ENCODE peak calls at places on chromosomes 16 and 17, in seven cellular contexts. One of them, this sample, is unnamed.

GRCh38 chr17:2551493-2551892 is 39.8 kb upstream of the METTL16 start:
- DNase-seq in ovary: no peak
- DNase-seq in central memory CD4-positive, alpha-beta T cell: no peak
- DNase-seq in tibial artery: no peak
- DNase-seq in LHCN-M2: no peak
- DNase-seq in stimulated activated CD8-positive, alpha-beta memory T cell treated with anti-CD3 and anti-CD28 coated beads, Interleukin-12 subunit alpha, Interleukin-12 subunit beta, amount 100 ng/mL, for 4 hours: no peak
- DNase-seq in NCI-H460: no peak
- DNase-seq in this sample: no peak

GRCh38 chr17:44990994-44991393 is 22.9 kb upstream of the C1QL1 start:
- DNase-seq in NCI-H460: no peak
- DNase-seq in central memory CD4-positive, alpha-beta T cell: no peak
- DNase-seq in LHCN-M2: no peak
- DNase-seq in stimulated activated CD8-positive, alpha-beta memory T cell treated with anti-CD3 and anti-CD28 coated beads, Interleukin-12 subunit alpha, Interleukin-12 subunit beta, amount 100 ng/mL, for 4 hours: no peak
- DNase-seq in tibial artery: no peak
- DNase-seq in ovary: no peak
- DNase-seq in this sample: no peak

GRCh38 chr16:1923299-1924034 is 5.3 kb upstream of the HS3ST6 start:
- DNase-seq in ovary: no peak
- DNase-seq in NCI-H460: peak
- DNase-seq in stimulated activated CD8-positive, alpha-beta memory T cell treated with anti-CD3 and anti-CD28 coated beads, Interleukin-12 subunit alpha, Interleukin-12 subunit beta, amount 100 ng/mL, for 4 hours: no peak
- DNase-seq in tibial artery: no peak
- DNase-seq in LHCN-M2: no peak
- DNase-seq in central memory CD4-positive, alpha-beta T cell: no peak
- DNase-seq in this sample: no peak

GRCh38 chr17:6592193-6592592 is 35.8 kb upstream of the PITPNM3 start:
- DNase-seq in NCI-H460: no peak
- DNase-seq in LHCN-M2: no peak
- DNase-seq in central memory CD4-positive, alpha-beta T cell: no peak
- DNase-seq in ovary: no peak
- DNase-seq in tibial artery: no peak
- DNase-seq in stimulated activated CD8-positive, alpha-beta memory T cell treated with anti-CD3 and anti-CD28 coated beads, Interleukin-12 subunit alpha, Interleukin-12 subunit beta, amount 100 ng/mL, for 4 hours: no peak
- DNase-seq in this sample: no peak

GRCh38 chr17:78789663-78790181 is 7.6 kb upstream of the CYTH1 start:
- DNase-seq in ovary: no peak
- DNase-seq in LHCN-M2: peak
- DNase-seq in central memory CD4-positive, alpha-beta T cell: peak
- DNase-seq in tibial artery: peak
- DNase-seq in NCI-H460: peak
- DNase-seq in stimulated activated CD8-positive, alpha-beta memory T cell treated with anti-CD3 and anti-CD28 coated beads, Interleukin-12 subunit alpha, Interleukin-12 subunit beta, amount 100 ng/mL, for 4 hours: no peak
- DNase-seq in this sample: peak

GRCh38 chr17:33628500-33629336 is 335.6 kb upstream of the ASIC2 start:
- DNase-seq in central memory CD4-positive, alpha-beta T cell: no peak
- DNase-seq in LHCN-M2: no peak
- DNase-seq in stimulated activated CD8-positive, alpha-beta memory T cell treated with anti-CD3 and anti-CD28 coated beads, Interleukin-12 subunit alpha, Interleukin-12 subunit beta, amount 100 ng/mL, for 4 hours: no peak
- DNase-seq in NCI-H460: no peak
- DNase-seq in tibial artery: no peak
- DNase-seq in ovary: no peak
- DNase-seq in this sample: peak

GRCh38 chr16:842061-842476 is 41.5 kb upstream of the GNG13 start:
- DNase-seq in NCI-H460: no peak
- DNase-seq in central memory CD4-positive, alpha-beta T cell: no peak
- DNase-seq in tibial artery: no peak
- DNase-seq in stimulated activated CD8-positive, alpha-beta memory T cell treated with anti-CD3 and anti-CD28 coated beads, Interleukin-12 subunit alpha, Interleukin-12 subunit beta, amount 100 ng/mL, for 4 hours: no peak
- DNase-seq in ovary: no peak
- DNase-seq in LHCN-M2: no peak
- DNase-seq in this sample: no peak

GRCh38 chr16:67022531-67023214 is 6.3 kb upstream of the CBFB start:
- DNase-seq in stimulated activated CD8-positive, alpha-beta memory T cell treated with anti-CD3 and anti-CD28 coated beads, Interleukin-12 subunit alpha, Interleukin-12 subunit beta, amount 100 ng/mL, for 4 hours: no peak
- DNase-seq in ovary: no peak
- DNase-seq in NCI-H460: no peak
- DNase-seq in central memory CD4-positive, alpha-beta T cell: no peak
- DNase-seq in tibial artery: peak
- DNase-seq in LHCN-M2: no peak
- DNase-seq in this sample: peak

GRCh38 chr16:85539629-85540291 is 73.4 kb upstream of the GSE1 start:
- DNase-seq in NCI-H460: no peak
- DNase-seq in LHCN-M2: no peak
- DNase-seq in ovary: no peak
- DNase-seq in stimulated activated CD8-positive, alpha-beta memory T cell treated with anti-CD3 and anti-CD28 coated beads, Interleukin-12 subunit alpha, Interleukin-12 subunit beta, amount 100 ng/mL, for 4 hours: no peak
- DNase-seq in central memory CD4-positive, alpha-beta T cell: no peak
- DNase-seq in tibial artery: no peak
- DNase-seq in this sample: no peak

GRCh38 chr16:65725156-65725845 is 603.4 kb upstream of the CDH11 start:
- DNase-seq in stimulated activated CD8-positive, alpha-beta memory T cell treated with anti-CD3 and anti-CD28 coated beads, Interleukin-12 subunit alpha, Interleukin-12 subunit beta, amount 100 ng/mL, for 4 hours: no peak
- DNase-seq in tibial artery: no peak
- DNase-seq in ovary: no peak
- DNase-seq in central memory CD4-positive, alpha-beta T cell: no peak
- DNase-seq in LHCN-M2: no peak
- DNase-seq in NCI-H460: no peak
- DNase-seq in this sample: no peak

GRCh38 chr16:79897087-79897443 is 296.5 kb upstream of the MAF start:
- DNase-seq in LHCN-M2: no peak
- DNase-seq in NCI-H460: no peak
- DNase-seq in central memory CD4-positive, alpha-beta T cell: no peak
- DNase-seq in stimulated activated CD8-positive, alpha-beta memory T cell treated with anti-CD3 and anti-CD28 coated beads, Interleukin-12 subunit alpha, Interleukin-12 subunit beta, amount 100 ng/mL, for 4 hours: no peak
- DNase-seq in ovary: no peak
- DNase-seq in tibial artery: no peak
- DNase-seq in this sample: no peak

GRCh38 chr17:82267575-82268379 is 5.7 kb downstream of the CSNK1D start:
- DNase-seq in NCI-H460: peak
- DNase-seq in stimulated activated CD8-positive, alpha-beta memory T cell treated with anti-CD3 and anti-CD28 coated beads, Interleukin-12 subunit alpha, Interleukin-12 subunit beta, amount 100 ng/mL, for 4 hours: peak
- DNase-seq in tibial artery: peak
- DNase-seq in LHCN-M2: peak
- DNase-seq in central memory CD4-positive, alpha-beta T cell: no peak
- DNase-seq in ovary: peak
- DNase-seq in this sample: peak

GRCh38 chr16:10992797-10993196 is 48.4 kb downstream of the CLEC16A start:
- DNase-seq in tibial artery: no peak
- DNase-seq in LHCN-M2: peak
- DNase-seq in stimulated activated CD8-positive, alpha-beta memory T cell treated with anti-CD3 and anti-CD28 coated beads, Interleukin-12 subunit alpha, Interleukin-12 subunit beta, amount 100 ng/mL, for 4 hours: no peak
- DNase-seq in ovary: no peak
- DNase-seq in central memory CD4-positive, alpha-beta T cell: no peak
- DNase-seq in NCI-H460: peak
- DNase-seq in this sample: no peak

GRCh38 chr17:6862822-6863221 is 31.3 kb upstream of the TEKT1 start:
- DNase-seq in tibial artery: no peak
- DNase-seq in ovary: no peak
- DNase-seq in NCI-H460: no peak
- DNase-seq in central memory CD4-positive, alpha-beta T cell: no peak
- DNase-seq in LHCN-M2: no peak
- DNase-seq in stimulated activated CD8-positive, alpha-beta memory T cell treated with anti-CD3 and anti-CD28 coated beads, Interleukin-12 subunit alpha, Interleukin-12 subunit beta, amount 100 ng/mL, for 4 hours: no peak
- DNase-seq in this sample: no peak

GRCh38 chr16:23694707-23695373 is 16.2 kb downstream of the PLK1 start:
- DNase-seq in ovary: no peak
- DNase-seq in LHCN-M2: no peak
- DNase-seq in stimulated activated CD8-positive, alpha-beta memory T cell treated with anti-CD3 and anti-CD28 coated beads, Interleukin-12 subunit alpha, Interleukin-12 subunit beta, amount 100 ng/mL, for 4 hours: no peak
- DNase-seq in NCI-H460: no peak
- DNase-seq in tibial artery: no peak
- DNase-seq in central memory CD4-positive, alpha-beta T cell: no peak
- DNase-seq in this sample: peak

GRCh38 chr16:49528035-49528434 is 154.4 kb downstream of the C16orf78 start:
- DNase-seq in ovary: no peak
- DNase-seq in NCI-H460: no peak
- DNase-seq in LHCN-M2: no peak
- DNase-seq in tibial artery: no peak
- DNase-seq in stimulated activated CD8-positive, alpha-beta memory T cell treated with anti-CD3 and anti-CD28 coated beads, Interleukin-12 subunit alpha, Interleukin-12 subunit beta, amount 100 ng/mL, for 4 hours: no peak
- DNase-seq in central memory CD4-positive, alpha-beta T cell: no peak
- DNase-seq in this sample: peak

GRCh38 chr17:78599419-78599818 is 22.2 kb upstream of the DNAH17 start:
- DNase-seq in tibial artery: no peak
- DNase-seq in ovary: no peak
- DNase-seq in NCI-H460: no peak
- DNase-seq in central memory CD4-positive, alpha-beta T cell: no peak
- DNase-seq in stimulated activated CD8-positive, alpha-beta memory T cell treated with anti-CD3 and anti-CD28 coated beads, Interleukin-12 subunit alpha, Interleukin-12 subunit beta, amount 100 ng/mL, for 4 hours: no peak
- DNase-seq in LHCN-M2: no peak
- DNase-seq in this sample: no peak

This sample was measured in testis.